ENCODE peak calls at places on chromosomes 12 and 14, in six cellular contexts. C is renal cortical epithelial cell, V is choroid plexus epithelial cell, Z is amygdala, U is ELF-1, G is HCEC 1CT. O is an unnamed sample.

GRCh38 chr12:128766738-128767501 is 56.8 kb downstream of the SLC15A4 start:
- DNase-seq in C (no peak), V (no peak), Z (no peak), U (no peak), G (no peak), O (no peak)

GRCh38 chr12:33942172-33942571 is 80.1 kb upstream of the ALG10 start:
- DNase-seq in C (no peak), V (no peak), Z (no peak), U (no peak), G (no peak), O (no peak)

GRCh38 chr14:22557846-22558220 is 31.2 kb downstream of the DAD1 start:
- DNase-seq in C (peak; percentile 45), V (no peak), Z (no peak), U (no peak), G (no peak), O (no peak)

GRCh38 chr14:101844752-101845151 is 83.2 kb downstream of the PPP2R5C start:
- DNase-seq in C (no peak), V (no peak), Z (no peak), U (no peak), G (no peak), O (no peak)

GRCh38 chr14:104985675-104986486 is at the start of gene CLBA1:
- DNase-seq in C (peak; percentile 69), V (peak; percentile 91), Z (peak; percentile 85), U (peak; percentile 88), G (peak; percentile 89), O (peak; percentile 94)

GRCh38 chr14:68148276-68148675 is 328.7 kb downstream of the RAD51B start:
- DNase-seq in C (no peak), V (peak; percentile 47), Z (no peak), U (no peak), G (peak; percentile 72), O (no peak)

GRCh38 chr12:52165096-52165855 is 26.5 kb downstream of the KRT80 start:
- DNase-seq in C (no peak), V (no peak), Z (no peak), U (peak; percentile 69), G (no peak), O (no peak)

GRCh38 chr12:67354966-67355365 is 85.8 kb downstream of the CAND1 start:
- DNase-seq in C (no peak), V (peak; percentile 38), Z (no peak), U (no peak), G (no peak), O (no peak)

GRCh38 chr12:131428086-131428685 is 282.7 kb upstream of the SFSWAP start:
- DNase-seq in C (no peak), V (no peak), Z (no peak), U (no peak), G (no peak), O (no peak)

GRCh38 chr14:64504310-64504896 is at the start of gene ZBTB1:
- DNase-seq in C (peak; percentile 63), V (peak; percentile 90), Z (peak; percentile 80), U (peak; percentile 92), G (peak; percentile 78), O (peak; percentile 93)

GRCh38 chr12:124851344-124851743 is 12.3 kb downstream of the SCARB1 start:
- DNase-seq in C (peak; percentile 19), V (no peak), Z (no peak), U (no peak), G (no peak), O (no peak)

GRCh38 chr14:49879683-49880204 is 13.1 kb upstream of the ARF6 start:
- DNase-seq in C (peak; percentile 71), V (peak; percentile 73), Z (no peak), U (peak; percentile 90), G (peak; percentile 80), O (peak; percentile 27)

GRCh38 chr14:22614240-22614799 is 16.2 kb downstream of the ABHD4 start:
- DNase-seq in C (peak; percentile 99), V (peak; percentile 98), Z (no peak), U (peak; percentile 90), G (peak; percentile 97), O (peak; percentile 21)

GRCh38 chr12:2339022-2339431 is 286.2 kb downstream of the CACNA1C start:
- DNase-seq in C (peak; percentile 83), V (peak; percentile 81), Z (no peak), U (no peak), G (peak; percentile 87), O (no peak)

GRCh38 chr14:21300892-21301291 is 21.0 kb downstream of the RPGRIP1 start:
- DNase-seq in C (no peak), V (peak; percentile 5), Z (peak; percentile 28), U (peak; percentile 49), G (no peak), O (no peak)

GRCh38 chr12:53292441-53292840 is 2.9 kb upstream of the PFDN5 start:
- DNase-seq in C (no peak), V (no peak), Z (no peak), U (no peak), G (no peak), O (no peak)

GRCh38 chr12:51867796-51868428 is 19.4 kb upstream of the FIGNL2 start:
- DNase-seq in C (no peak), V (no peak), Z (no peak), U (no peak), G (no peak), O (peak; percentile 39)

GRCh38 chr12:78096909-78097597 is 266.4 kb downstream of the NAV3 start:
- DNase-seq in C (peak; percentile 2), V (peak; percentile 87), Z (peak; percentile 26), U (no peak), G (peak; percentile 56), O (no peak)

GRCh38 chr12:124855275-124855957 is 8.2 kb downstream of the SCARB1 start:
- DNase-seq in C (no peak), V (no peak), Z (no peak), U (no peak), G (no peak), O (no peak)

GRCh38 chr14:95531473-95531872 is 3.4 kb upstream of the GLRX5 start:
- DNase-seq in C (peak; percentile 64), V (peak; percentile 93), Z (no peak), U (no peak), G (peak; percentile 98), O (no peak)

GRCh38 chr12:2475984-2476383 is 318.8 kb upstream of the FKBP4 start:
- DNase-seq in C (no peak), V (no peak), Z (no peak), U (no peak), G (no peak), O (no peak)

GRCh38 chr12:64099430-64099829 is 122.7 kb downstream of the KICS2 start:
- DNase-seq in C (peak; percentile 92), V (peak; percentile 77), Z (no peak), U (no peak), G (peak; percentile 96), O (peak; percentile 66)

GRCh38 chr12:109880938-109881337 is 597 bp upstream of the GLTP start:
- DNase-seq in C (no peak), V (no peak), Z (no peak), U (no peak), G (no peak), O (no peak)

GRCh38 chr12:112331891-112332290 is 50.3 kb downstream of the HECTD4 start:
- DNase-seq in C (no peak), V (no peak), Z (no peak), U (no peak), G (no peak), O (no peak)

GRCh38 chr14:60922050-60922449 is 58.8 kb downstream of the TRMT5 start:
- DNase-seq in C (peak; percentile 31), V (peak; percentile 12), Z (no peak), U (no peak), G (peak; percentile 51), O (no peak)

GRCh38 chr14:39426605-39427004 is 5.6 kb downstream of the FBXO33 start:
- DNase-seq in C (peak; percentile 76), V (peak; percentile 89), Z (no peak), U (no peak), G (peak; percentile 40), O (no peak)

GRCh38 chr14:71863049-71863448 is 69.2 kb upstream of the RGS6 start:
- DNase-seq in C (no peak), V (no peak), Z (no peak), U (no peak), G (no peak), O (no peak)

GRCh38 chr12:128969480-128970055 is 116.3 kb downstream of the GLT1D1 start:
- DNase-seq in C (no peak), V (peak; percentile 20), Z (peak; percentile 59), U (peak; percentile 82), G (no peak), O (no peak)

GRCh38 chr14:28577711-28578131 is 188.9 kb upstream of the FOXG1 start:
- DNase-seq in C (no peak), V (peak; percentile 88), Z (no peak), U (no peak), G (peak; percentile 88), O (no peak)

GRCh38 chr12:99552022-99552421 is 95.5 kb upstream of the GARIN6 start:
- DNase-seq in C (no peak), V (no peak), Z (no peak), U (no peak), G (no peak), O (no peak)

GRCh38 chr12:115934046-115934445 is 343.4 kb downstream of the MED13L start:
- DNase-seq in C (no peak), V (no peak), Z (no peak), U (no peak), G (no peak), O (peak; percentile 79)

O was measured in psoas muscle.